ENCODE peak calls at places on chromosomes 1 and 21, in six cellular contexts. One of them, this sample, is unnamed.

GRCh38 chr21:31186916-31187315 is 148.6 kb upstream of the KRTAP19-8 start:
- DNase-seq in fibroblast of lung: no peak
- DNase-seq in astrocyte of the cerebellum: no peak
- DNase-seq in stimulated activated CD8-positive, alpha-beta memory T cell treated with anti-CD3 and anti-CD28 coated beads, Interleukin-4, amount 100 ng/mL, for 4 hours: no peak
- DNase-seq in neural progenitor cell: no peak
- DNase-seq in GM12878: no peak
- DNase-seq in this sample: no peak

GRCh38 chr1:199463521-199464127 is 563.9 kb upstream of the NR5A2 start:
- DNase-seq in GM12878: peak; percentile 24
- DNase-seq in fibroblast of lung: peak; percentile 74
- DNase-seq in stimulated activated CD8-positive, alpha-beta memory T cell treated with anti-CD3 and anti-CD28 coated beads, Interleukin-4, amount 100 ng/mL, for 4 hours: no peak
- DNase-seq in astrocyte of the cerebellum: peak; percentile 45
- DNase-seq in neural progenitor cell: peak; percentile 80
- DNase-seq in this sample: peak; percentile 18

GRCh38 chr1:56780832-56781231 is 38.4 kb downstream of the FYB2 start:
- DNase-seq in GM12878: no peak
- DNase-seq in stimulated activated CD8-positive, alpha-beta memory T cell treated with anti-CD3 and anti-CD28 coated beads, Interleukin-4, amount 100 ng/mL, for 4 hours: no peak
- DNase-seq in neural progenitor cell: peak; percentile 47
- DNase-seq in astrocyte of the cerebellum: no peak
- DNase-seq in fibroblast of lung: no peak
- DNase-seq in this sample: no peak

GRCh38 chr1:95284420-95284819 is 50.4 kb downstream of the RWDD3 start:
- DNase-seq in fibroblast of lung: no peak
- DNase-seq in astrocyte of the cerebellum: no peak
- DNase-seq in GM12878: no peak
- DNase-seq in stimulated activated CD8-positive, alpha-beta memory T cell treated with anti-CD3 and anti-CD28 coated beads, Interleukin-4, amount 100 ng/mL, for 4 hours: no peak
- DNase-seq in neural progenitor cell: no peak
- DNase-seq in this sample: no peak

GRCh38 chr1:228977741-228978140 is 242.5 kb downstream of the RHOU start:
- DNase-seq in fibroblast of lung: no peak
- DNase-seq in astrocyte of the cerebellum: no peak
- DNase-seq in neural progenitor cell: no peak
- DNase-seq in stimulated activated CD8-positive, alpha-beta memory T cell treated with anti-CD3 and anti-CD28 coated beads, Interleukin-4, amount 100 ng/mL, for 4 hours: no peak
- DNase-seq in GM12878: no peak
- DNase-seq in this sample: no peak

GRCh38 chr1:221018415-221018814 is 139.2 kb downstream of the HLX start:
- DNase-seq in GM12878: no peak
- DNase-seq in astrocyte of the cerebellum: no peak
- DNase-seq in stimulated activated CD8-positive, alpha-beta memory T cell treated with anti-CD3 and anti-CD28 coated beads, Interleukin-4, amount 100 ng/mL, for 4 hours: no peak
- DNase-seq in fibroblast of lung: no peak
- DNase-seq in neural progenitor cell: no peak
- DNase-seq in this sample: no peak

GRCh38 chr1:248884632-248885295 is 21.3 kb upstream of the PGBD2 start:
- DNase-seq in astrocyte of the cerebellum: no peak
- DNase-seq in fibroblast of lung: no peak
- DNase-seq in neural progenitor cell: no peak
- DNase-seq in GM12878: no peak
- DNase-seq in stimulated activated CD8-positive, alpha-beta memory T cell treated with anti-CD3 and anti-CD28 coated beads, Interleukin-4, amount 100 ng/mL, for 4 hours: no peak
- DNase-seq in this sample: no peak

GRCh38 chr21:32604484-32604883 is 7.7 kb downstream of the CFAP298 start:
- DNase-seq in astrocyte of the cerebellum: no peak
- DNase-seq in neural progenitor cell: peak; percentile 47
- DNase-seq in stimulated activated CD8-positive, alpha-beta memory T cell treated with anti-CD3 and anti-CD28 coated beads, Interleukin-4, amount 100 ng/mL, for 4 hours: no peak
- DNase-seq in GM12878: no peak
- DNase-seq in fibroblast of lung: no peak
- DNase-seq in this sample: no peak

GRCh38 chr1:161905269-161905884 is 118.3 kb downstream of the OLFML2B start:
- DNase-seq in fibroblast of lung: peak; percentile 45
- DNase-seq in GM12878: no peak
- DNase-seq in astrocyte of the cerebellum: no peak
- DNase-seq in neural progenitor cell: peak; percentile 48
- DNase-seq in stimulated activated CD8-positive, alpha-beta memory T cell treated with anti-CD3 and anti-CD28 coated beads, Interleukin-4, amount 100 ng/mL, for 4 hours: no peak
- DNase-seq in this sample: no peak

GRCh38 chr1:9009438-9010366 is 16.5 kb downstream of the SLC2A7 start:
- DNase-seq in astrocyte of the cerebellum: no peak
- DNase-seq in fibroblast of lung: peak; percentile 11
- DNase-seq in stimulated activated CD8-positive, alpha-beta memory T cell treated with anti-CD3 and anti-CD28 coated beads, Interleukin-4, amount 100 ng/mL, for 4 hours: no peak
- DNase-seq in GM12878: no peak
- DNase-seq in neural progenitor cell: peak; percentile 72
- DNase-seq in this sample: peak; percentile 50

GRCh38 chr21:37592496-37592895 is 225.9 kb downstream of the DYRK1A start:
- DNase-seq in GM12878: no peak
- DNase-seq in astrocyte of the cerebellum: no peak
- DNase-seq in neural progenitor cell: peak; percentile 24
- DNase-seq in stimulated activated CD8-positive, alpha-beta memory T cell treated with anti-CD3 and anti-CD28 coated beads, Interleukin-4, amount 100 ng/mL, for 4 hours: no peak
- DNase-seq in fibroblast of lung: no peak
- DNase-seq in this sample: no peak

GRCh38 chr1:71312545-71312944 is 231.7 kb upstream of the ZRANB2 start:
- DNase-seq in neural progenitor cell: no peak
- DNase-seq in GM12878: no peak
- DNase-seq in fibroblast of lung: no peak
- DNase-seq in stimulated activated CD8-positive, alpha-beta memory T cell treated with anti-CD3 and anti-CD28 coated beads, Interleukin-4, amount 100 ng/mL, for 4 hours: no peak
- DNase-seq in astrocyte of the cerebellum: no peak
- DNase-seq in this sample: no peak

GRCh38 chr1:47317841-47318240 is 3.9 kb upstream of the STIL start:
- DNase-seq in neural progenitor cell: no peak
- DNase-seq in astrocyte of the cerebellum: no peak
- DNase-seq in GM12878: no peak
- DNase-seq in fibroblast of lung: peak; percentile 5
- DNase-seq in stimulated activated CD8-positive, alpha-beta memory T cell treated with anti-CD3 and anti-CD28 coated beads, Interleukin-4, amount 100 ng/mL, for 4 hours: no peak
- DNase-seq in this sample: no peak

GRCh38 chr1:159945483-159946241 is at the start of gene IGSF9:
- DNase-seq in neural progenitor cell: peak; percentile 99
- DNase-seq in astrocyte of the cerebellum: no peak
- DNase-seq in fibroblast of lung: peak; percentile 65
- DNase-seq in stimulated activated CD8-positive, alpha-beta memory T cell treated with anti-CD3 and anti-CD28 coated beads, Interleukin-4, amount 100 ng/mL, for 4 hours: peak; percentile 74
- DNase-seq in GM12878: no peak
- DNase-seq in this sample: peak; percentile 94

GRCh38 chr1:9349331-9349851 is 56.7 kb downstream of the SPSB1 start:
- DNase-seq in astrocyte of the cerebellum: no peak
- DNase-seq in fibroblast of lung: peak; percentile 47
- DNase-seq in stimulated activated CD8-positive, alpha-beta memory T cell treated with anti-CD3 and anti-CD28 coated beads, Interleukin-4, amount 100 ng/mL, for 4 hours: no peak
- DNase-seq in neural progenitor cell: no peak
- DNase-seq in GM12878: no peak
- DNase-seq in this sample: no peak

GRCh38 chr1:224931605-224932004 is 2.1 kb downstream of the DNAH14 start:
- DNase-seq in neural progenitor cell: no peak
- DNase-seq in stimulated activated CD8-positive, alpha-beta memory T cell treated with anti-CD3 and anti-CD28 coated beads, Interleukin-4, amount 100 ng/mL, for 4 hours: no peak
- DNase-seq in astrocyte of the cerebellum: no peak
- DNase-seq in fibroblast of lung: no peak
- DNase-seq in GM12878: no peak
- DNase-seq in this sample: no peak

GRCh38 chr1:39981957-39982356 is 27.0 kb downstream of the MFSD2A start:
- DNase-seq in fibroblast of lung: peak; percentile 73
- DNase-seq in stimulated activated CD8-positive, alpha-beta memory T cell treated with anti-CD3 and anti-CD28 coated beads, Interleukin-4, amount 100 ng/mL, for 4 hours: no peak
- DNase-seq in astrocyte of the cerebellum: peak; percentile 80
- DNase-seq in GM12878: no peak
- DNase-seq in neural progenitor cell: peak; percentile 22
- DNase-seq in this sample: peak; percentile 90

GRCh38 chr1:245556057-245556456 is 401.3 kb downstream of the KIF26B start:
- DNase-seq in fibroblast of lung: no peak
- DNase-seq in astrocyte of the cerebellum: no peak
- DNase-seq in GM12878: no peak
- DNase-seq in neural progenitor cell: no peak
- DNase-seq in stimulated activated CD8-positive, alpha-beta memory T cell treated with anti-CD3 and anti-CD28 coated beads, Interleukin-4, amount 100 ng/mL, for 4 hours: no peak
- DNase-seq in this sample: no peak

GRCh38 chr1:63683759-63684158 is 90.1 kb upstream of the ROR1 start:
- DNase-seq in GM12878: no peak
- DNase-seq in fibroblast of lung: no peak
- DNase-seq in astrocyte of the cerebellum: no peak
- DNase-seq in stimulated activated CD8-positive, alpha-beta memory T cell treated with anti-CD3 and anti-CD28 coated beads, Interleukin-4, amount 100 ng/mL, for 4 hours: no peak
- DNase-seq in neural progenitor cell: no peak
- DNase-seq in this sample: no peak

GRCh38 chr1:81374481-81374880 is 426.3 kb upstream of the ADGRL2 start:
- DNase-seq in fibroblast of lung: no peak
- DNase-seq in GM12878: no peak
- DNase-seq in stimulated activated CD8-positive, alpha-beta memory T cell treated with anti-CD3 and anti-CD28 coated beads, Interleukin-4, amount 100 ng/mL, for 4 hours: no peak
- DNase-seq in astrocyte of the cerebellum: no peak
- DNase-seq in neural progenitor cell: no peak
- DNase-seq in this sample: no peak

GRCh38 chr1:27145934-27146354 is 9.0 kb downstream of the SLC9A1 start:
- DNase-seq in GM12878: no peak
- DNase-seq in stimulated activated CD8-positive, alpha-beta memory T cell treated with anti-CD3 and anti-CD28 coated beads, Interleukin-4, amount 100 ng/mL, for 4 hours: no peak
- DNase-seq in neural progenitor cell: no peak
- DNase-seq in astrocyte of the cerebellum: peak; percentile 47
- DNase-seq in fibroblast of lung: peak; percentile 77
- DNase-seq in this sample: peak; percentile 73

GRCh38 chr1:208988811-208989222 is 594.7 kb upstream of the CAMK1G start:
- DNase-seq in astrocyte of the cerebellum: peak; percentile 42
- DNase-seq in fibroblast of lung: peak; percentile 79
- DNase-seq in GM12878: peak; percentile 34
- DNase-seq in neural progenitor cell: no peak
- DNase-seq in stimulated activated CD8-positive, alpha-beta memory T cell treated with anti-CD3 and anti-CD28 coated beads, Interleukin-4, amount 100 ng/mL, for 4 hours: no peak
- DNase-seq in this sample: peak; percentile 4

GRCh38 chr1:183850852-183851251 is 45.9 kb downstream of the RGL1 start:
- DNase-seq in neural progenitor cell: no peak
- DNase-seq in stimulated activated CD8-positive, alpha-beta memory T cell treated with anti-CD3 and anti-CD28 coated beads, Interleukin-4, amount 100 ng/mL, for 4 hours: no peak
- DNase-seq in GM12878: no peak
- DNase-seq in astrocyte of the cerebellum: no peak
- DNase-seq in fibroblast of lung: no peak
- DNase-seq in this sample: no peak

This sample was measured in PC-9.